ENCODE peak calls at places on chromosomes 11 and 22, in nine cellular contexts. G is A549, V is gastrocnemius medialis, X is uterus, B is upper lobe of left lung, I is adrenal gland, T is right lobe of liver, H is IMR-90, Y is HCT116. F is an unnamed sample. For H3K4me1, the result is how much of the 10 kb centered on the place peaks cover.

GRCh38 chr22:34804588-34804987 is 261.4 kb upstream of the ISX start:
- DNase-seq in B (no peak), G (no peak), V (no peak), H (no peak), X (no peak), Y (no peak), I (no peak), T (no peak), F (no peak)

GRCh38 chr11:48034926-48035876 is 54.8 kb downstream of the PTPRJ start:
- DNase-seq in Y (no peak), B (peak), X (peak), T (peak), G (no peak), V (peak), I (no peak), H (no peak), F (no peak)

GRCh38 chr11:68575025-68575665 is 109.2 kb upstream of the GAL start:
- DNase-seq in Y (no peak), G (no peak), I (no peak), V (no peak), X (no peak), H (no peak), T (no peak), B (no peak), F (no peak)

GRCh38 chr22:22933100-22933806 is 45.6 kb downstream of the IGLL5 start:
- DNase-seq in T (peak), I (no peak), Y (no peak), H (no peak), V (no peak), G (no peak), X (no peak), B (no peak), F (no peak)

GRCh38 chr11:68594123-68594522 is 90.2 kb upstream of the GAL start:
- DNase-seq in I (no peak), B (no peak), X (no peak), H (no peak), G (no peak), T (no peak), V (no peak), Y (no peak), F (no peak)

GRCh38 chr22:45608763-45609180 is 62.9 kb upstream of the ATXN10 start:
- DNase-seq in X (no peak), V (no peak), Y (peak), I (no peak), H (peak), G (peak), B (no peak), T (no peak), F (no peak)

GRCh38 chr11:17563961-17564686 is 17.1 kb downstream of the OTOG start:
- DNase-seq in X (no peak), I (no peak), T (no peak), V (no peak), B (peak), H (no peak), G (no peak), Y (no peak), F (no peak)

GRCh38 chr11:35853871-35854270 is 90.0 kb upstream of the LDLRAD3 start:
- DNase-seq in H (no peak), G (no peak), I (no peak), T (no peak), X (no peak), B (no peak), Y (no peak), V (no peak), F (no peak)

GRCh38 chr22:35903571-35904331 is 124.9 kb downstream of the RBFOX2 start:
- DNase-seq in G (no peak), Y (no peak), T (no peak), H (no peak), V (no peak), X (no peak), B (no peak), I (no peak), F (no peak)

GRCh38 chr11:59802639-59803176 is 7.9 kb downstream of the MRPL16 start:
- DNase-seq in V (peak), G (peak), T (no peak), X (peak), I (peak), B (no peak), H (peak), Y (peak), F (peak)

GRCh38 chr11:723120-723883 is 17.3 kb downstream of the EPS8L2 start:
- DNase-seq in V (no peak), Y (no peak), G (peak), X (no peak), I (no peak), H (peak), T (peak), B (no peak), F (peak)

GRCh38 chr11:125356736-125357292 is 139.3 kb downstream of the FEZ1 start:
- DNase-seq in I (no peak), Y (no peak), X (no peak), B (no peak), V (no peak), H (no peak), T (no peak), G (no peak), F (no peak)

GRCh38 chr11:110435780-110436717 is 6.3 kb downstream of the FDX1 start:
- DNase-seq in Y (no peak), H (peak), V (peak), B (no peak), X (no peak), T (no peak), I (no peak), G (no peak), F (no peak)

GRCh38 chr11:120334894-120335462 is 1.2 kb upstream of the ARHGEF12 start:
- DNase-seq in V (peak), G (peak), Y (no peak), X (peak), H (peak), T (no peak), I (peak), B (peak), F (peak)

GRCh38 chr11:60985991-60986915 is 14.8 kb downstream of the CD6 start:
- DNase-seq in B (peak), G (peak), Y (no peak), X (no peak), I (no peak), T (no peak), H (peak), V (no peak), F (peak)

GRCh38 chr11:58493676-58494075 is 14.2 kb downstream of the OR5B21 start:
- DNase-seq in T (no peak), X (no peak), H (peak), G (no peak), Y (no peak), B (no peak), V (no peak), I (no peak), F (no peak)

GRCh38 chr11:28863422-28863821 is 755.2 kb downstream of the METTL15 start:
- DNase-seq in Y (no peak), V (no peak), T (no peak), G (no peak), B (no peak), X (no peak), H (no peak), I (no peak), F (no peak)

GRCh38 chr11:44464741-44465140 is 100.7 kb upstream of the CD82 start:
- DNase-seq in V (no peak), B (no peak), G (peak), X (no peak), H (no peak), I (no peak), T (no peak), Y (peak), F (no peak)

GRCh38 chr22:24994070-24994763 is 41.7 kb downstream of the KIAA1671 start:
- DNase-seq in Y (peak), T (peak), X (no peak), V (no peak), I (no peak), H (no peak), B (no peak), G (peak), F (no peak)

GRCh38 chr11:10539339-10539738 is 1.6 kb downstream of the RNF141 start:
- DNase-seq in Y (no peak), T (no peak), G (peak), X (no peak), I (no peak), B (no peak), V (no peak), H (no peak), F (no peak)

GRCh38 chr22:20606041-20606783 is 98.8 kb downstream of the MED15 start:
- DNase-seq in V (no peak), G (peak), H (peak), I (peak), Y (peak), T (peak), B (peak), X (no peak), F (peak)

GRCh38 chr11:92527467-92527866 is 302.8 kb downstream of the FAT3 start:
- DNase-seq in V (no peak), Y (no peak), I (no peak), T (no peak), B (no peak), H (no peak), X (no peak), G (no peak), F (no peak)

GRCh38 chr11:67534070-67534679 is 10.9 kb upstream of the CABP2 start:
- DNase-seq in G (peak), T (no peak), H (no peak), X (no peak), B (no peak), I (no peak), V (no peak), Y (peak), F (no peak)

GRCh38 chr11:46450846-46451470 is 59.4 kb upstream of the CHRM4 start:
- DNase-seq in G (no peak), T (no peak), X (no peak), H (peak), I (no peak), B (no peak), V (no peak), Y (no peak), F (no peak)

GRCh38 chr11:61701298-61701993 is 21.3 kb downstream of the DAGLA start:
- DNase-seq in X (no peak), I (no peak), G (peak), B (no peak), V (peak), H (peak), Y (peak), T (no peak), F (no peak)

GRCh38 chr11:119316017-119316728 is 757 bp downstream of the MCAM start:
- DNase-seq in G (no peak), X (peak), B (no peak), Y (no peak), H (no peak), I (peak), V (no peak), T (peak), F (peak)

GRCh38 chr11:90330632-90331031 is 107.8 kb upstream of the CHORDC1 start:
- DNase-seq in H (no peak), Y (no peak), V (no peak), B (no peak), X (no peak), G (no peak), T (no peak), I (no peak), F (no peak)

GRCh38 chr22:25282671-25283561 is 63.5 kb downstream of the CRYBB2 start:
- DNase-seq in G (no peak), V (no peak), I (no peak), H (no peak), Y (no peak), X (no peak), B (no peak), T (no peak), F (no peak)

GRCh38 chr11:57667065-57667714 is 724 bp upstream of the ZDHHC5 start:
- DNase-seq in G (peak), X (peak), I (peak), H (peak), T (peak), Y (peak), V (peak), B (peak), F (peak)

GRCh38 chr11:27621440-27622161 is 78.7 kb downstream of the BDNF start:
- DNase-seq in B (no peak), I (no peak), Y (no peak), G (no peak), V (no peak), X (no peak), T (no peak), H (peak), F (no peak)

GRCh38 chr22:19996694-19997384 is 19.8 kb downstream of the ARVCF start:
- DNase-seq in H (no peak), I (no peak), T (peak), X (no peak), G (no peak), V (no peak), B (no peak), Y (no peak), F (no peak)

GRCh38 chr11:113419426-113420003 is 31.9 kb downstream of the ANKK1 start:
- DNase-seq in T (no peak), G (no peak), H (no peak), X (no peak), B (no peak), V (no peak), Y (no peak), I (no peak), F (no peak)

GRCh38 chr11:43021466-43021865 is 290.3 kb upstream of the API5 start:
- DNase-seq in H (no peak), B (no peak), T (no peak), G (peak), I (no peak), Y (no peak), V (no peak), X (no peak), F (no peak)
- TF ChIP-seq CTCF in H (no peak), B (no peak), T (peak), G (no peak), I (peak), Y (peak), V (no peak), X (no peak), F (no peak)

DNA sequence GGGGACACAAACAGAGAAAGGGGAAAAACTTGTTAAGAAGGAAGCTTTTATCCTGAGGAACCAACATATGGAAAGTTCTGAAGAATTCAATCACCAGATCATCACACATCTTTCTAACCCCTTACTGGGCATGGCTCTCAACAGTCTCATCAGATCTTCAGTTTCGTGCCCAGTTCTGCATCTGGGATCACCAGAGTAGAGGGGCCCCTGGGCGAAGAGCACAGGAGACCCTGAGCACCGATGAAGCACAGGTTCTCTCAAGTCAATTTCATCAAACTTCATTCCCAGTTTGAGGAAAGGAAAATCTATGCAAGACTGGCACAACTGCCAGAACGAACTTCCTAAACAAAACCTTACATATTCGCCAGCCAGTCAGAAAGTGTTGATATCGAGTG is 8.5 kb upstream of the PYGM start:
- DNase-seq in V (peak), T (no peak), H (no peak), X (no peak), I (no peak), Y (no peak), G (no peak), B (no peak), F (no peak)
- TF ChIP-seq POLR2A in V (no peak), T (no peak), H (no peak), X (no peak), I (no peak), Y (no peak), G (no peak), B (no peak), F (no peak)

GRCh38 chr22:40342521-40342920 is 3.8 kb upstream of the ADSL start:
- DNase-seq in I (no peak), B (no peak), H (no peak), G (no peak), X (no peak), V (no peak), T (no peak), Y (no peak), F (no peak)
- H3K4me1 ChIP-seq in I (under half), B (under half), H (under half), G (under half), X (under half), V (under half), T (under half), Y (under half), F (under half)

DNA sequence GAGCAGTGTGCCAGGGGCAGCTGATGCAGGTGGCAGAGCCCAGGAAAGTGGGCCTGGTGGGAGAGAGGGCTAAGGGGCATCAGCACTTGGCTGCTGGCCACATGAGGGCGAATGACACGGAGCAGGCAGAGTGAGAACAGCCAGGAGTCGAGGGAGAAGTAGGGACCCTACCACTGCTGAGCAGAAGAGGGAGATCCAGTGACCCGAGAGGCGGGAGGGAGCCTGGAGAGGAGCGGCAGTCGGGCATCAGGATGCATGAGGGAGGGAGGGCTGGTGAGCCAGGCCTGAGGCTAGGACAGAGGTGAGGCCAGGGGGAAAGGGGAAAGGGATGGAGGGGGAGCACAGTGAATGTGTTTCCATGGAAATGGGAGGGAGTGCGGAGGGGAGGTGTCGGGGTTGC is 36.9 kb upstream of the WNT11 start:
- DNase-seq in G (no peak), I (no peak), X (no peak), H (no peak), V (no peak), B (no peak), T (no peak), Y (no peak), F (no peak)
- TF ChIP-seq CTCF in G (no peak), I (no peak), X (no peak), H (no peak), V (no peak), B (no peak), T (no peak), Y (no peak), F (no peak)

DNA sequence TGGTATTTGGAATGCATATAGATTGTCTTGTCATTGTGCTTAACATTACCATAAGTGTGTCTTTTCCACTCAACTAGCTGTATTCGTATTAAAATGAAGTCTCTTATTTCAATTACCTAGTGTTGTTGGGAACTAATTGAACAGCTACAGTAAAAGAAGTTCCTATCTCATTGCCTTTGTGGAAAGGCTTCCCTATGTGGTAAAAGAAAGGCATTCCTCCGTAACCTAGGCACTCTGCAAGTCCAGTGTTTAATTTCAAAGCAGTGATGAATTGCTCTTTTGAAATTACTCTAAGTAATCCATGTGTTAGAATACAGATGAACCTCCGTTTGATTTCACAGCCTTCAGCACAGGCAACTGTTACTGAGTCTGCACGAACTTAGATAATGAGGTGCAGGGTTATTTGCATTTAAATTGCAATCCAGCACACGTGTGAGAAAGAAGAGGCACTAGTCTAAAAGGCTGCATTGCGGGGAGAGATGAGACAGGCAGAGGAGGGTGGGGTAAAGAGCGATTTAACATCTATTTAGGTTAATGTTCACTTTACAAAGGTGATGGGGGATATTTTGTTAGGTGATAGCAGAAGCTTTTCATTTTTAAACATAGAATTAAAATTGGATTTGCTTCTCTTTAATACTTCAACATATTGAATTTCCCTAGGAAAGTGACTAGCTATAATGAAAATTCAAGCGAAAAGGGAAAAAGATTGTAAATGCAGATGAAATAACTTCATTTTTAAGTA is 25.0 kb upstream of the CRTAM start:
- DNase-seq in V (no peak), G (no peak), Y (no peak), H (no peak), T (no peak), I (no peak), X (no peak), B (no peak), F (no peak)
- TF ChIP-seq POLR2A in V (no peak), G (no peak), Y (no peak), H (no peak), T (no peak), I (no peak), X (no peak), B (no peak), F (no peak)

F was measured in body of pancreas.